ENCODE peak calls at places on chromosomes 11 and 22, in ten cellular contexts. R is Caco-2; M is Panc1; J is sigmoid colon; L is GM23248; A is naive thymus-derived CD4-positive, alpha-beta T cell; K is mesendoderm; Z is CD4-positive, alpha-beta memory T cell; N is neural progenitor cell; U is fibroblast of lung. V is an unnamed sample.

GRCh38 chr11:116605543-116605942 is 167.2 kb downstream of the BUD13 start:
- DNase-seq in R (peak; percentile 88), M (no peak), J (peak; percentile 20), L (peak; percentile 33), A (no peak), K (peak; percentile 92), Z (no peak), N (peak; percentile 92), U (no peak), V (peak; percentile 82)

GRCh38 chr11:46338988-46339666 is 8.1 kb upstream of the DGKZ start:
- DNase-seq in R (no peak), M (no peak), J (no peak), L (no peak), A (no peak), K (peak; percentile 94), Z (no peak), N (peak; percentile 67), U (no peak), V (peak; percentile 85)

GRCh38 chr22:45521178-45521577 is 18.5 kb downstream of the FBLN1 start:
- DNase-seq in R (no peak), M (no peak), J (no peak), L (no peak), A (no peak), K (no peak), Z (no peak), N (no peak), U (no peak), V (no peak)

GRCh38 chr11:71551711-71552110 is 3.5 kb downstream of the KRTAP5-9 start:
- DNase-seq in R (no peak), M (no peak), J (no peak), L (no peak), A (no peak), K (no peak), Z (no peak), N (no peak), U (no peak), V (no peak)

GRCh38 chr11:65262775-65263174 is 1.0 kb downstream of the POLA2 start:
- DNase-seq in R (no peak), M (no peak), J (peak; percentile 21), L (peak; percentile 20), A (no peak), K (no peak), Z (no peak), N (no peak), U (no peak), V (no peak)

GRCh38 chr11:96622026-96622634 is 232.3 kb downstream of the JRKL start:
- DNase-seq in R (no peak), M (no peak), J (no peak), L (no peak), A (no peak), K (no peak), Z (no peak), N (no peak), U (no peak), V (no peak)

GRCh38 chr11:114774599-114775365 is 96.5 kb downstream of the NXPE2 start:
- DNase-seq in R (peak; percentile 77), M (no peak), J (no peak), L (peak; percentile 52), A (no peak), K (peak; percentile 81), Z (no peak), N (peak; percentile 88), U (peak; percentile 38), V (peak; percentile 67)

GRCh38 chr11:26730711-26731460 is 9.0 kb upstream of the SLC5A12 start:
- DNase-seq in R (no peak), M (no peak), J (no peak), L (peak; percentile 58), A (no peak), K (no peak), Z (no peak), N (no peak), U (peak; percentile 14), V (no peak)

GRCh38 chr22:19884161-19884953 is 29.7 kb upstream of the GNB1L start:
- DNase-seq in R (peak; percentile 25), M (no peak), J (peak; percentile 56), L (no peak), A (peak; percentile 20), K (no peak), Z (no peak), N (no peak), U (no peak), V (no peak)

GRCh38 chr11:69249641-69250502 is 44.1 kb upstream of the MYEOV start:
- DNase-seq in R (peak; percentile 70), M (no peak), J (peak; percentile 52), L (peak; percentile 25), A (no peak), K (peak; percentile 89), Z (no peak), N (peak; percentile 66), U (peak; percentile 9), V (no peak)

GRCh38 chr22:23110190-23110921 is 31.4 kb downstream of the RSPH14 start:
- DNase-seq in R (no peak), M (no peak), J (no peak), L (no peak), A (no peak), K (no peak), Z (no peak), N (no peak), U (no peak), V (no peak)

GRCh38 chr22:21876486-21877176 is 9.2 kb upstream of the MAPK1 start:
- DNase-seq in R (no peak), M (no peak), J (no peak), L (peak; percentile 85), A (no peak), K (peak; percentile 17), Z (peak; percentile 24), N (no peak), U (peak; percentile 89), V (no peak)

GRCh38 chr11:77474509-77475070 is 696 bp upstream of the PAK1 start:
- DNase-seq in R (no peak), M (no peak), J (no peak), L (no peak), A (no peak), K (no peak), Z (no peak), N (no peak), U (no peak), V (no peak)

GRCh38 chr11:4848908-4849307 is at the start of gene OR51S1:
- DNase-seq in R (no peak), M (no peak), J (no peak), L (no peak), A (no peak), K (no peak), Z (no peak), N (no peak), U (no peak), V (no peak)

DNA sequence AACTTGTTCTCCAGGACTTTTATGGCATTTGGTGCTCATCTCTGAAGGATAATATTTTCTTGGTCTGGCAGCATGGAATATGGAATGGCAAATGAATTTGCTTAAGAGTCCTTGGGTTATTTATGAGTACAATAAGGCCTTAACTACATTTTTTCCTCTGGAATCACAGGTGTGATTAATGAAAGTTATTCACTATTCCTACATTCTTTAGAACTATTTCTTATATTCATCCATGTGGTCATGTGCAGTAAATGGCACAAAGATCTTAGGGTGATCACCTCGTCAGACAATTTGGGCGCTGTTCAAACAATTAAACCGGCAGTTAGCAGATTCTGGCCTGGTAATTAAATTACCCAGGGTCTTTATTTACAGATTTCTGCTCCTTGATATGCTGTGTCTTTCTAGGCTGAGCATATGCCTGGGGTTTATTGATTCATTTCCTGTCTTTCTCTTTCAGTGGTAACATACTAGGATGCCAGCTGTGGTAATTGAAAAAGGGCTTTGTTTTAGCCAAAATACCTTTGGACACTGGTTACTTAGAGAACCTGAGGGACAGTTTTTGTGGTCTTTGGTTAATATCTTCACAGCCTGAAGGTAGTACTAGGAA is 31.6 kb downstream of the SIK2 start:
- DNase-seq in R (no peak), M (no peak), J (no peak), L (peak; percentile 49), A (no peak), K (no peak), Z (no peak), N (no peak), U (no peak), V (no peak)
- H3K4me1 ChIP-seq in R (peaks cover 31% of the 10 kb centered on the region), M (peaks cover 12% of the 10 kb centered on the region), J (peaks cover 24% of the 10 kb centered on the region), L (peaks cover 76% of the 10 kb centered on the region), A (no peaks in the 10 kb centered on the region), K (peaks cover 2% of the 10 kb centered on the region), Z (peaks cover 13% of the 10 kb centered on the region), N (peaks cover 50% of the 10 kb centered on the region), U (peaks cover 4% of the 10 kb centered on the region), V (peaks cover 12% of the 10 kb centered on the region)

DNA sequence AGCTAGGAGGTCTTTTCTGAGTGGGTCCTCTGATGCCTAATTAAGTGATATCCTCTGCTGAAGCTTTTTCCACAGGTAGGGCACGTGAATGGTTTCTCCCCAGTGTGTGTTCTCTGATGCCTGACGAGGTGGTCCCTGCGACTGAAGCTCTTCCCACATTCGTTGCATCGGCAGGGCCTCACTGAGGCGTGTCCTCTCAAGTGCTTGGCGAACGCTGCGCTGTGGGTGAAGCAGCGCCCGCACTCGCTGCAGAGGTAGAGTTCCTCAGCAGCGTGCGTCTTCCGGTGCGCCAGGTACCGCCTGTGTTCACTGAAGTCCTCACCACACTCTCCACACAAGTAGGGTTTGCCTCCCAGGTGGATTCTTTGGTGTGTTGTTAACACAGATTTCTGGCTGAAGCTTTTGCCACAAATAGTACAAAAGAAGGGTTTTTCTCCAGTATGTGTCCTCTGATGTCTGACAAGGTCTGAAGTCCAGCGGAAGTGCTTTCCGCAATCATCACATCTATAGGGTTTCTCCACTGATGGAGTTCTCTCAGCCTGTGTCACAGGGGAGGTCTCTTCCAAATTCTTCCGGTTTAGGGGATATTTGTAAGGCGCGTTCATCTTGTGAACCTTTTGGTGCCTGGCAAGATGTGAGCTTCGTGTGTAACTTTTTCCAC is 15.3 kb downstream of the ZNF202 start:
- DNase-seq in R (no peak), M (no peak), J (no peak), L (no peak), A (no peak), K (no peak), Z (no peak), N (no peak), U (no peak), V (no peak)
- H3K36me3 ChIP-seq in R (peaks cover 27% of the 10 kb centered on the region), M (peaks cover 31% of the 10 kb centered on the region), J (peaks cover 47% of the 10 kb centered on the region), L (peaks cover 51% of the 10 kb centered on the region), A (peaks cover 60% of the 10 kb centered on the region), K (peaks cover 51% of the 10 kb centered on the region), Z (peaks cover 59% of the 10 kb centered on the region), N (peaks cover 38% of the 10 kb centered on the region), U (peaks cover 20% of the 10 kb centered on the region), V (peaks cover 60% of the 10 kb centered on the region)

GRCh38 chr11:45253640-45254039 is 32.5 kb downstream of the SYT13 start:
- DNase-seq in R (no peak), M (no peak), J (no peak), L (no peak), A (no peak), K (no peak), Z (no peak), N (no peak), U (no peak), V (no peak)
- H3K27me3 ChIP-seq in R (no peaks in the 10 kb centered on the region), M (peaks cover 2% of the 10 kb centered on the region), J (no peaks in the 10 kb centered on the region), L (peaks cover 16% of the 10 kb centered on the region), A (no peaks in the 10 kb centered on the region), K (no peaks in the 10 kb centered on the region), Z (no peaks in the 10 kb centered on the region), N (no peaks in the 10 kb centered on the region), U (no peaks in the 10 kb centered on the region), V (no peaks in the 10 kb centered on the region)

DNA sequence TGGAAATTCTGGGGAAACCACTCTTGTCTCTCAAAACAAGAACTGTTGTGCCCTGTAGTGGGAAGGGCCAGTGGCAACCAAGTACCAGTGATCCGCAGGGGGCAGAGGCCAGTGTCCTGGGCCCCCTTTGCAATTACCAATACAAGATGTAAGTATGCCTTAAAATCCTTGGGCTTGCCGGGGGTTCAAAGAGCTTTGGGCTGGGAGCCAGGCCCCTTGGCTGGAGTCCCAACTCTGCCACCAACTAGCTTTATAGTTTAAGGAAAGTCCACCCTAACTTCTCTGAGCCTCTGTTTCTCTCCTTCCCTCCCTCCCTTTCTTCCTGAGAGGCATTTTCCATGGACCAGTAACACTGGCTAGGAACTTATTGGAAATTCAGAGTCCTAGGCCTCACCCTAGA is 15.5 kb downstream of the CLMP start:
- DNase-seq in R (no peak), M (no peak), J (no peak), L (no peak), A (no peak), K (no peak), Z (no peak), N (no peak), U (no peak), V (no peak)
- H3K4me1 ChIP-seq in R (peaks cover 17% of the 10 kb centered on the region), M (no peaks in the 10 kb centered on the region), J (peaks cover 76% of the 10 kb centered on the region), L (peaks cover 93% of the 10 kb centered on the region), A (no peaks in the 10 kb centered on the region), K (peaks cover 2% of the 10 kb centered on the region), Z (no peaks in the 10 kb centered on the region), N (peaks cover 8% of the 10 kb centered on the region), U (peaks cover 35% of the 10 kb centered on the region), V (no peaks in the 10 kb centered on the region)